ENCODE peak calls at places on chromosomes 12 and 14, in five cellular contexts. M, P, K, O and J are unnamed samples.

GRCh38 chr14:48560421-48560820 is 885.0 kb upstream of the MDGA2 start:
- DNase-seq in O (no peak), P (no peak), M (no peak), K (no peak), J (no peak)

GRCh38 chr14:34436118-34436905 is 25.7 kb downstream of the SPTSSA start:
- DNase-seq in P (no peak), O (no peak), M (no peak), K (no peak), J (no peak)

GRCh38 chr12:27525373-27525772 is 1.4 kb downstream of the PPFIBP1 start:
- DNase-seq in M (no peak), K (no peak), O (no peak), P (no peak), J (no peak)

GRCh38 chr12:52087961-52088820 is 8.7 kb downstream of the SMIM41 start:
- DNase-seq in O (no peak), P (no peak), M (no peak), K (no peak), J (peak)

GRCh38 chr14:20365928-20366327 is 22.5 kb downstream of the PARP2 start:
- DNase-seq in P (no peak), M (no peak), K (no peak), O (no peak), J (no peak)

GRCh38 chr12:49131051-49131972 is at the start of gene TUBA1B:
- DNase-seq in P (peak), M (peak), K (peak), O (peak), J (peak)

GRCh38 chr14:50524731-50525510 is 7.4 kb downstream of the MAP4K5 start:
- DNase-seq in M (no peak), K (no peak), P (no peak), O (no peak), J (no peak)

GRCh38 chr12:129607756-129608155 is 296.1 kb downstream of the TMEM132D start:
- DNase-seq in M (no peak), P (no peak), K (no peak), O (no peak), J (no peak)

GRCh38 chr14:32307881-32308582 is 21.1 kb upstream of the AKAP6 start:
- DNase-seq in O (no peak), K (no peak), M (no peak), P (no peak), J (no peak)

GRCh38 chr12:120959111-120959878 is 19.0 kb upstream of the HNF1A start:
- DNase-seq in K (no peak), M (no peak), P (no peak), O (no peak), J (no peak)

GRCh38 chr12:121296618-121297476 is at the start of gene CAMKK2:
- DNase-seq in M (peak), O (peak), P (peak), K (peak), J (peak)

GRCh38 chr12:97556201-97556824 is 93.7 kb downstream of the RMST start:
- DNase-seq in O (no peak), P (peak), K (peak), M (peak), J (no peak)

GRCh38 chr12:4216542-4216927 is 57.0 kb upstream of the CCND2 start:
- DNase-seq in O (no peak), K (no peak), M (no peak), P (no peak), J (no peak)

GRCh38 chr12:28869197-28869596 is 279.9 kb upstream of the FAR2 start:
- DNase-seq in O (no peak), K (peak), M (no peak), P (no peak), J (no peak)

GRCh38 chr14:81868172-81868571 is 334.5 kb upstream of the SEL1L start:
- DNase-seq in K (no peak), O (no peak), P (no peak), M (no peak), J (no peak)

GRCh38 chr12:2395352-2395977 is 342.7 kb downstream of the CACNA1C start:
- DNase-seq in P (peak), K (no peak), M (peak), O (peak), J (no peak)

GRCh38 chr14:22112004-22112403 is 438.4 kb upstream of the OR4E1 start:
- DNase-seq in K (no peak), M (no peak), P (peak), O (peak), J (no peak)

GRCh38 chr12:15677207-15677606 is 112.0 kb downstream of the EPS8 start:
- DNase-seq in K (no peak), M (no peak), O (no peak), P (no peak), J (no peak)

GRCh38 chr14:34113051-34113511 is 162.2 kb upstream of the EGLN3 start:
- DNase-seq in M (no peak), K (peak), O (no peak), P (no peak), J (no peak)

GRCh38 chr12:116529048-116529447 is 30.1 kb upstream of the MAP1LC3B2 start:
- DNase-seq in O (no peak), M (no peak), K (no peak), P (no peak), J (no peak)

GRCh38 chr12:28876423-28876822 is 272.7 kb upstream of the FAR2 start:
- DNase-seq in M (no peak), O (no peak), K (no peak), P (no peak), J (no peak)

GRCh38 chr12:3748620-3749019 is 4.3 kb downstream of the CRACR2A start:
- DNase-seq in O (no peak), K (no peak), P (no peak), M (no peak), J (no peak)

GRCh38 chr12:131537267-131537920 is 173.5 kb upstream of the SFSWAP start:
- DNase-seq in K (no peak), P (no peak), M (no peak), O (no peak), J (no peak)

GRCh38 chr12:127579446-127579845 is 687.5 kb upstream of the TMEM132C start:
- DNase-seq in P (no peak), K (no peak), M (no peak), O (no peak), J (no peak)

GRCh38 chr14:63573579-63573978 is 30.4 kb upstream of the PPP2R5E start:
- DNase-seq in O (no peak), M (no peak), K (no peak), P (no peak), J (no peak)

GRCh38 chr12:89163918-89164317 is 188.4 kb downstream of the DUSP6 start:
- DNase-seq in K (no peak), P (no peak), M (no peak), O (no peak), J (no peak)